ENCODE peak calls at places on chromosome 9, in six cellular contexts. One of them, this sample, is unnamed. For H3K36me3, the result is how much of the 10 kb centered on the place peaks cover.

GRCh38 chr9:137423810-137424291 is 658 bp downstream of the NOXA1 start:
- DNase-seq in stomach: peak
- DNase-seq in astrocyte: no peak
- DNase-seq in aorta: peak
- DNase-seq in H7: peak
- DNase-seq in mammary epithelial cell: no peak
- DNase-seq in this sample: peak

GRCh38 chr9:33782395-33783152 is 12.8 kb upstream of the PRSS3 start:
- DNase-seq in stomach: no peak
- DNase-seq in astrocyte: peak
- DNase-seq in aorta: no peak
- DNase-seq in H7: no peak
- DNase-seq in mammary epithelial cell: no peak
- DNase-seq in this sample: no peak

GRCh38 chr9:107486674-107487520 is 2.7 kb downstream of the KLF4 start:
- DNase-seq in stomach: peak
- DNase-seq in astrocyte: no peak
- DNase-seq in aorta: peak
- DNase-seq in H7: no peak
- DNase-seq in mammary epithelial cell: no peak
- DNase-seq in this sample: peak

GRCh38 chr9:123725389-123725788 is 204.5 kb downstream of the DENND1A start:
- DNase-seq in stomach: no peak
- DNase-seq in astrocyte: peak
- DNase-seq in aorta: no peak
- DNase-seq in H7: no peak
- DNase-seq in mammary epithelial cell: no peak
- DNase-seq in this sample: no peak

GRCh38 chr9:87959916-87960581 is 14.3 kb downstream of the CDK20 start:
- DNase-seq in stomach: no peak
- DNase-seq in astrocyte: peak
- DNase-seq in aorta: no peak
- DNase-seq in H7: no peak
- DNase-seq in mammary epithelial cell: no peak
- DNase-seq in this sample: no peak

GRCh38 chr9:93123561-93124283 is 10.3 kb downstream of the NINJ1 start:
- DNase-seq in stomach: no peak
- DNase-seq in astrocyte: no peak
- DNase-seq in aorta: peak
- DNase-seq in H7: peak
- DNase-seq in mammary epithelial cell: no peak
- DNase-seq in this sample: peak

GRCh38 chr9:34651286-34651685 is 699 bp upstream of the IL11RA start:
- DNase-seq in stomach: peak
- DNase-seq in astrocyte: peak
- DNase-seq in aorta: no peak
- DNase-seq in H7: peak
- DNase-seq in mammary epithelial cell: peak
- DNase-seq in this sample: no peak

GRCh38 chr9:131697097-131697496 is 42.8 kb downstream of the RAPGEF1 start:
- DNase-seq in stomach: peak
- DNase-seq in astrocyte: peak
- DNase-seq in aorta: no peak
- DNase-seq in H7: peak
- DNase-seq in mammary epithelial cell: no peak
- DNase-seq in this sample: peak

GRCh38 chr9:7366121-7366520 is 433.5 kb downstream of the DMAC1 start:
- DNase-seq in stomach: no peak
- DNase-seq in astrocyte: no peak
- DNase-seq in aorta: no peak
- DNase-seq in H7: no peak
- DNase-seq in mammary epithelial cell: no peak
- DNase-seq in this sample: no peak

GRCh38 chr9:126885089-126885753 is 24.8 kb downstream of the ZBTB34 start:
- DNase-seq in stomach: no peak
- DNase-seq in astrocyte: no peak
- DNase-seq in aorta: no peak
- DNase-seq in H7: no peak
- DNase-seq in mammary epithelial cell: no peak
- DNase-seq in this sample: no peak

GRCh38 chr9:20684865-20685696 is 1.0 kb downstream of the FOCAD start:
- DNase-seq in stomach: no peak
- DNase-seq in astrocyte: peak
- DNase-seq in aorta: no peak
- DNase-seq in H7: no peak
- DNase-seq in mammary epithelial cell: peak
- DNase-seq in this sample: no peak

GRCh38 chr9:32783168-32783891 is at the start of gene TMEM215:
- DNase-seq in stomach: no peak
- DNase-seq in astrocyte: no peak
- DNase-seq in aorta: no peak
- DNase-seq in H7: peak
- DNase-seq in mammary epithelial cell: peak
- DNase-seq in this sample: peak

GRCh38 chr9:19161257-19162025 is 34.1 kb upstream of the PLIN2 start:
- DNase-seq in stomach: peak
- DNase-seq in astrocyte: peak
- DNase-seq in aorta: no peak
- DNase-seq in H7: no peak
- DNase-seq in mammary epithelial cell: peak
- DNase-seq in this sample: no peak

GRCh38 chr9:90127923-90128322 is 514.7 kb downstream of the DIRAS2 start:
- DNase-seq in stomach: no peak
- DNase-seq in astrocyte: no peak
- DNase-seq in aorta: no peak
- DNase-seq in H7: no peak
- DNase-seq in mammary epithelial cell: no peak
- DNase-seq in this sample: no peak

GRCh38 chr9:77807295-77807694 is 159.2 kb upstream of the GNA14 start:
- DNase-seq in stomach: no peak
- DNase-seq in astrocyte: peak
- DNase-seq in aorta: no peak
- DNase-seq in H7: no peak
- DNase-seq in mammary epithelial cell: peak
- DNase-seq in this sample: no peak

GRCh38 chr9:79583957-79584654 is 12.3 kb downstream of the TLE4 start:
- DNase-seq in stomach: no peak
- DNase-seq in astrocyte: no peak
- DNase-seq in aorta: peak
- DNase-seq in H7: no peak
- DNase-seq in mammary epithelial cell: no peak
- DNase-seq in this sample: no peak

GRCh38 chr9:92507496-92507895 is 25.2 kb upstream of the ASPN start:
- DNase-seq in stomach: no peak
- DNase-seq in astrocyte: no peak
- DNase-seq in aorta: no peak
- DNase-seq in H7: no peak
- DNase-seq in mammary epithelial cell: no peak
- DNase-seq in this sample: no peak

GRCh38 chr9:29285818-29286217 is 1712.5 kb upstream of the C9orf72 start:
- DNase-seq in stomach: no peak
- DNase-seq in astrocyte: no peak
- DNase-seq in aorta: no peak
- DNase-seq in H7: peak
- DNase-seq in mammary epithelial cell: peak
- DNase-seq in this sample: no peak

GRCh38 chr9:134629061-134629585 is 12.5 kb upstream of the COL5A1 start:
- DNase-seq in stomach: no peak
- DNase-seq in astrocyte: no peak
- DNase-seq in aorta: peak
- DNase-seq in H7: peak
- DNase-seq in mammary epithelial cell: no peak
- DNase-seq in this sample: peak

GRCh38 chr9:129624947-129625346 is 1.0 kb upstream of the NTMT1 start:
- DNase-seq in stomach: no peak
- DNase-seq in astrocyte: no peak
- DNase-seq in aorta: no peak
- DNase-seq in H7: no peak
- DNase-seq in mammary epithelial cell: peak
- DNase-seq in this sample: no peak

GRCh38 chr9:88706193-88707112 is 171.5 kb downstream of the NXNL2 start:
- DNase-seq in stomach: no peak
- DNase-seq in astrocyte: peak
- DNase-seq in aorta: no peak
- DNase-seq in H7: peak
- DNase-seq in mammary epithelial cell: no peak
- DNase-seq in this sample: peak

GRCh38 chr9:104232781-104233341 is 138.8 kb downstream of the SMC2 start:
- DNase-seq in stomach: no peak
- DNase-seq in astrocyte: peak
- DNase-seq in aorta: no peak
- DNase-seq in H7: no peak
- DNase-seq in mammary epithelial cell: peak
- DNase-seq in this sample: no peak

GRCh38 chr9:110399983-110400382 is 62.3 kb upstream of the TXNDC8 start:
- DNase-seq in stomach: no peak
- DNase-seq in astrocyte: peak
- DNase-seq in aorta: no peak
- DNase-seq in H7: no peak
- DNase-seq in mammary epithelial cell: no peak
- DNase-seq in this sample: no peak

GRCh38 chr9:8560560-8561525 is 761.3 kb upstream of the DMAC1 start:
- DNase-seq in stomach: no peak
- DNase-seq in astrocyte: no peak
- DNase-seq in aorta: no peak
- DNase-seq in H7: peak
- DNase-seq in mammary epithelial cell: no peak
- DNase-seq in this sample: no peak

GRCh38 chr9:84975926-84976325 is 306.4 kb downstream of the NTRK2 start:
- DNase-seq in stomach: no peak
- DNase-seq in astrocyte: peak
- DNase-seq in aorta: no peak
- DNase-seq in H7: no peak
- DNase-seq in mammary epithelial cell: peak
- DNase-seq in this sample: no peak

GRCh38 chr9:99226054-99226453 is 4.0 kb downstream of the SEC61B start:
- DNase-seq in stomach: no peak
- DNase-seq in astrocyte: no peak
- DNase-seq in aorta: no peak
- DNase-seq in H7: no peak
- DNase-seq in mammary epithelial cell: no peak
- DNase-seq in this sample: no peak
- H3K36me3 ChIP-seq in stomach: under half
- H3K36me3 ChIP-seq in astrocyte: half or more
- H3K36me3 ChIP-seq in aorta: under half
- H3K36me3 ChIP-seq in H7: under half
- H3K36me3 ChIP-seq in mammary epithelial cell: under half
- H3K36me3 ChIP-seq in this sample: under half

DNA sequence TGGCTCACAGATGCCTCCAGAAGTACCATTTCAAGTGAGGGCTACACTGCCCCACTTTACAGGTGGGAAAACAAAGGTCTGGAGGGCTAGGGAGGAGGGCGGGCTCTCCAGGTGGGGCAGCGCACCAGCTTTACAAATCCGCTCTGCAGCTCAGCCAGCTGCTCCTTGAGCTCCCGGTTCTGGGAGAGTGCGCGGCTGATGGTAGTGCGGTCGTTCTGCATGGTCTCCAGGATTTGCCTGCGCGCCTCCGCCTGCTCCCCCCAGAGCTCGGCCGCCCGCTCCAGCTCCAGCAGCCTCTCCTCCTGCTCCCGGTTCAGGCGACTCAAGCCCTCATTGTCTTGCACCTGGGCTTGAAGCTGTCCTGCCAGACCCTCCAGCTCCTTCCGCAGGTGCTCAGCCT is 15.5 kb downstream of the GOLGA2 start:
- DNase-seq in stomach: no peak
- DNase-seq in astrocyte: no peak
- DNase-seq in aorta: peak
- DNase-seq in H7: no peak
- DNase-seq in mammary epithelial cell: no peak
- DNase-seq in this sample: peak
- H3K36me3 ChIP-seq in stomach: half or more
- H3K36me3 ChIP-seq in astrocyte: under half
- H3K36me3 ChIP-seq in aorta: under half
- H3K36me3 ChIP-seq in H7: under half
- H3K36me3 ChIP-seq in mammary epithelial cell: under half
- H3K36me3 ChIP-seq in this sample: half or more

DNA sequence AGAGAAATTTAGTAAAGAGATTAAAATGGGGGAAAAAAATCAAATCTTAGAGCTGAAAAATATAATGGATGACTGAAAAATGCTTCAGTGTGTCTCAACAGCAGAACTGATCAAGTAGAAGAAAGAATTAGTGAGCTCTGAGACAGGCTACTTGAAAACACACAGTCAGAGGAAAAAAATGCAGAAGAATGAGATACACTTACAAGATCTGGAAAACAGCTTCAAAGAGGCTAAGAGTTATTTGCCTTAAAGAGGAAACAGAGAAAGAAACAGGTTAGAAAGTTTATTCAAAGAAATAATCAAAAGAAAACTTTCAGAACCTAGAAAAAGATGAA is 70.5 kb upstream of the OR2K2 start:
- DNase-seq in stomach: no peak
- DNase-seq in astrocyte: peak
- DNase-seq in aorta: no peak
- DNase-seq in H7: no peak
- DNase-seq in mammary epithelial cell: peak
- DNase-seq in this sample: no peak
- H3K36me3 ChIP-seq in stomach: under half
- H3K36me3 ChIP-seq in astrocyte: under half
- H3K36me3 ChIP-seq in aorta: under half
- H3K36me3 ChIP-seq in H7: under half
- H3K36me3 ChIP-seq in mammary epithelial cell: under half
- H3K36me3 ChIP-seq in this sample: under half

GRCh38 chr9:121587863-121588262 is 63.6 kb upstream of the DAB2IP start:
- DNase-seq in stomach: no peak
- DNase-seq in astrocyte: no peak
- DNase-seq in aorta: no peak
- DNase-seq in H7: no peak
- DNase-seq in mammary epithelial cell: no peak
- DNase-seq in this sample: no peak

GRCh38 chr9:121593066-121593465 is 58.4 kb upstream of the DAB2IP start:
- DNase-seq in stomach: no peak
- DNase-seq in astrocyte: no peak
- DNase-seq in aorta: no peak
- DNase-seq in H7: no peak
- DNase-seq in mammary epithelial cell: no peak
- DNase-seq in this sample: no peak

GRCh38 chr9:121589961-121590360 is 61.5 kb upstream of the DAB2IP start:
- DNase-seq in stomach: no peak
- DNase-seq in astrocyte: no peak
- DNase-seq in aorta: no peak
- DNase-seq in H7: no peak
- DNase-seq in mammary epithelial cell: no peak
- DNase-seq in this sample: no peak

GRCh38 chr9:121596515-121596914 is 54.9 kb upstream of the DAB2IP start:
- DNase-seq in stomach: no peak
- DNase-seq in astrocyte: no peak
- DNase-seq in aorta: no peak
- DNase-seq in H7: no peak
- DNase-seq in mammary epithelial cell: no peak
- DNase-seq in this sample: no peak

DNA sequence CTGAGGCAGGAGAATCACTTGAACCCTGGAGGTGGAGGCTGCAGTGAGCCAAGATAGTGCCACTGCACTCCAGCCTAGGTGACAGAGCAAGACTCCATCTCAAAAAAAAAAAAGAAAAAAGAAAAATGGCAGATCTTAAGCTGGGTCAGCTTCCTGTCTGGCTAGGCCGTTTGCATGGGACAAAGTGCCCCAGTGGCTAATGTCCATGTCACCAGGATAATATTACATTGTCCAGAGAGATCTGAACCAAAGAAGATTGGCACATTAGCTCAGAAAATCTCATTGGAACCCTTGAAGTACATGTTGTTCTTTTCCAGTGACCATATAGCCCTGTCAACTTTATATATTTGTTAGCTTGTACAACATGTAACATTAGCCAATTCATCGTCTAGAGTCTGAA is 59.2 kb upstream of the DAB2IP start:
- DNase-seq in stomach: no peak
- DNase-seq in astrocyte: no peak
- DNase-seq in aorta: no peak
- DNase-seq in H7: no peak
- DNase-seq in mammary epithelial cell: no peak
- DNase-seq in this sample: no peak
- H3K36me3 ChIP-seq in stomach: under half
- H3K36me3 ChIP-seq in astrocyte: under half
- H3K36me3 ChIP-seq in aorta: under half
- H3K36me3 ChIP-seq in H7: under half
- H3K36me3 ChIP-seq in mammary epithelial cell: under half
- H3K36me3 ChIP-seq in this sample: under half